ENCODE peak calls at places on chromosomes 7 and 10, in ten cellular contexts. A is fibroblast of gingiva; S is activated CD4-positive, alpha-beta T cell treated with anti-CD3 and anti-CD28 coated beads, Interleukin-2, amount 50 U/mL, for 4 hours; Q is T-helper 1 cell; Z is iris pigment epithelial cell; N is NCI-H460; V is amniotic stem cell; G is stimulated activated CD4-positive, alpha-beta T cell treated with anti-CD3 and anti-CD28 coated beads, Interleukin-1b, Interleukin-23, amount 100 ng/mL, for 24 hours; L is mesendoderm; K is D341Med. H is an unnamed sample.

GRCh38 chr7:7876419-7876818 is 92.2 kb upstream of the GLCCI1 start:
- DNase-seq in V (no peak), S (no peak), Q (no peak), L (no peak), A (no peak), K (no peak), G (no peak), N (no peak), Z (no peak), H (no peak)

GRCh38 chr10:80277016-80277415 is 12.4 kb downstream of the MAT1A start:
- DNase-seq in V (no peak), Q (no peak), G (no peak), A (no peak), N (no peak), K (no peak), S (no peak), L (no peak), Z (no peak), H (no peak)

GRCh38 chr7:107597953-107598352 is 17.9 kb downstream of the BCAP29 start:
- DNase-seq in L (no peak), K (no peak), V (no peak), N (no peak), A (no peak), S (no peak), G (no peak), Q (no peak), Z (no peak), H (no peak)

GRCh38 chr10:96370575-96371157 is 11.9 kb upstream of the OPALIN start:
- DNase-seq in V (no peak), A (peak), G (peak), S (peak), K (peak), L (peak), Q (peak), N (peak), Z (peak), H (no peak)

GRCh38 chr7:20385121-20385520 is 54.4 kb downstream of the ITGB8 start:
- DNase-seq in A (peak), Q (no peak), K (no peak), N (no peak), L (peak), G (no peak), S (no peak), Z (peak), V (peak), H (no peak)

GRCh38 chr10:91220954-91221696 is 662 bp downstream of the PCGF5 start:
- DNase-seq in L (peak), V (no peak), Q (no peak), A (peak), S (no peak), N (peak), G (no peak), Z (peak), K (peak), H (no peak)

GRCh38 chr10:21509391-21510217 is 15.9 kb downstream of the SKIDA1 start:
- DNase-seq in Z (no peak), N (no peak), G (no peak), Q (no peak), L (peak), K (no peak), A (no peak), S (no peak), V (no peak), H (no peak)

GRCh38 chr10:35940067-35940989 is 298.2 kb upstream of the FZD8 start:
- DNase-seq in S (no peak), A (peak), L (peak), N (no peak), K (peak), Q (no peak), V (no peak), G (no peak), Z (peak), H (no peak)

GRCh38 chr10:122159159-122159970 is 111.7 kb upstream of the BTBD16 start:
- DNase-seq in G (no peak), L (peak), V (no peak), S (no peak), N (no peak), Z (no peak), A (no peak), K (no peak), Q (no peak), H (no peak)

GRCh38 chr7:18361756-18362155 is 133.8 kb upstream of the HDAC9 start:
- DNase-seq in N (no peak), L (peak), V (no peak), Q (no peak), K (no peak), S (no peak), A (no peak), Z (peak), G (no peak), H (no peak)

GRCh38 chr7:150958071-150958552 is 20.0 kb downstream of the KCNH2 start:
- DNase-seq in A (no peak), L (no peak), S (no peak), Z (no peak), Q (no peak), V (no peak), G (no peak), N (no peak), K (no peak), H (no peak)

GRCh38 chr10:132865236-132865635 is 77.1 kb downstream of the CFAP46 start:
- DNase-seq in K (no peak), V (no peak), N (no peak), L (no peak), Z (no peak), S (no peak), A (no peak), G (no peak), Q (no peak), H (no peak)

GRCh38 chr10:32938554-32939061 is 19.4 kb downstream of the ITGB1 start:
- DNase-seq in Z (no peak), L (peak), V (no peak), G (no peak), S (no peak), N (no peak), K (no peak), Q (no peak), A (no peak), H (no peak)

GRCh38 chr7:123624527-123625183 is 23.0 kb downstream of the ASB15 start:
- DNase-seq in V (no peak), K (no peak), A (no peak), L (peak), Z (peak), S (peak), G (peak), Q (peak), N (peak), H (no peak)

GRCh38 chr10:75740541-75740940 is 309.1 kb downstream of the LRMDA start:
- DNase-seq in Z (no peak), L (no peak), S (no peak), G (no peak), K (no peak), N (no peak), A (no peak), Q (no peak), V (no peak), H (no peak)

GRCh38 chr10:105024184-105024583 is 383.1 kb downstream of the SORCS3 start:
- DNase-seq in L (no peak), K (no peak), Q (no peak), V (no peak), S (no peak), Z (no peak), A (no peak), G (no peak), N (no peak), H (no peak)

GRCh38 chr7:44098092-44099068 is 5.8 kb upstream of the AEBP1 start:
- DNase-seq in S (no peak), N (no peak), A (no peak), Q (no peak), G (no peak), Z (no peak), L (no peak), K (no peak), V (no peak), H (no peak)

GRCh38 chr10:125538947-125539649 is 143.9 kb downstream of the TEX36 start:
- DNase-seq in S (no peak), Q (no peak), Z (no peak), G (no peak), L (no peak), V (no peak), K (no peak), A (no peak), N (no peak), H (no peak)

GRCh38 chr7:121084748-121085336 is 96.3 kb downstream of the CPED1 start:
- DNase-seq in K (no peak), N (no peak), S (no peak), A (peak), Q (no peak), L (no peak), V (peak), Z (peak), G (no peak), H (no peak)

GRCh38 chr10:11192304-11193018 is 174.8 kb downstream of the CELF2 start:
- DNase-seq in K (no peak), S (no peak), Z (no peak), Q (no peak), A (no peak), V (no peak), N (no peak), L (peak), G (no peak), H (no peak)

GRCh38 chr10:133258066-133258817 is 18.4 kb downstream of the ADAM8 start:
- DNase-seq in Z (no peak), G (no peak), V (no peak), L (no peak), K (no peak), Q (no peak), A (no peak), N (no peak), S (no peak), H (no peak)

H was measured in SIG-M5.